ENCODE peak calls at places on chromosomes 16 and 17, in six cellular contexts. M is HS-5; A is CD4-positive, CD25-positive, alpha-beta regulatory T cell; G is COR-L47; H is glomerular endothelial cell; X is fibroblast of villous mesenchyme. V is an unnamed sample.
A peak's percentile ranks its signal among the peaks of the same experiment; 100 is the strongest.

GRCh38 chr17:55601874-55602364 is 90.7 kb upstream of the SMIM36 start:
- DNase-seq in M (no peak), A (no peak), G (peak; percentile 7), H (no peak), X (peak; percentile 66), V (peak; percentile 33)

GRCh38 chr16:10941127-10941933 is 938 bp downstream of the DEXI start:
- DNase-seq in M (no peak), A (no peak), G (no peak), H (no peak), X (no peak), V (no peak)

GRCh38 chr17:49290690-49291326 is 60.2 kb upstream of the PHOSPHO1 start:
- DNase-seq in M (peak; percentile 11), A (no peak), G (peak; percentile 1), H (peak; percentile 20), X (peak; percentile 32), V (peak; percentile 12)

GRCh38 chr16:68259421-68259820 is 4.9 kb upstream of the SLC7A6 start:
- DNase-seq in M (no peak), A (no peak), G (no peak), H (no peak), X (no peak), V (no peak)

GRCh38 chr17:70022175-70022574 is 52.9 kb upstream of the KCNJ16 start:
- DNase-seq in M (no peak), A (no peak), G (no peak), H (no peak), X (no peak), V (no peak)

GRCh38 chr16:53495325-53495724 is 7.7 kb downstream of the AKTIP start:
- DNase-seq in M (no peak), A (no peak), G (no peak), H (no peak), X (no peak), V (no peak)

GRCh38 chr17:74646231-74646630 is 22.7 kb upstream of the CD300E start:
- DNase-seq in M (no peak), A (no peak), G (no peak), H (no peak), X (peak; percentile 6), V (peak; percentile 12)

GRCh38 chr17:17568772-17569195 is 22.7 kb downstream of the PEMT start:
- DNase-seq in M (no peak), A (peak; percentile 18), G (no peak), H (no peak), X (peak; percentile 48), V (no peak)

GRCh38 chr17:7438050-7438614 is 1.2 kb upstream of the FGF11 start:
- DNase-seq in M (no peak), A (peak; percentile 31), G (no peak), H (no peak), X (peak; percentile 14), V (no peak)

GRCh38 chr16:31477220-31478216 is 5.4 kb upstream of the SLC5A2 start:
- DNase-seq in M (no peak), A (peak; percentile 37), G (no peak), H (no peak), X (no peak), V (no peak)

GRCh38 chr17:48542114-48542955 is 2.6 kb downstream of the HOXB2 start:
- DNase-seq in M (no peak), A (no peak), G (no peak), H (no peak), X (peak; percentile 43), V (no peak)

GRCh38 chr17:66373944-66374817 is 71.8 kb downstream of the PRKCA start:
- DNase-seq in M (no peak), A (peak; percentile 23), G (peak; percentile 48), H (no peak), X (peak; percentile 29), V (no peak)

GRCh38 chr17:81710514-81711308 is 1.4 kb upstream of the SLC25A10 start:
- DNase-seq in M (no peak), A (no peak), G (peak; percentile 77), H (no peak), X (peak; percentile 35), V (no peak)

GRCh38 chr16:19173649-19174383 is 5.8 kb downstream of the SYT17 start:
- DNase-seq in M (no peak), A (no peak), G (no peak), H (no peak), X (no peak), V (no peak)

GRCh38 chr16:49696414-49697101 is 159.4 kb downstream of the ZNF423 start:
- DNase-seq in M (no peak), A (no peak), G (no peak), H (no peak), X (no peak), V (no peak)

GRCh38 chr17:27623578-27623977 is 7.4 kb upstream of the LGALS9 start:
- DNase-seq in M (no peak), A (no peak), G (peak; percentile 22), H (no peak), X (no peak), V (no peak)

GRCh38 chr17:37701424-37702020 is 43.3 kb downstream of the HNF1B start:
- DNase-seq in M (no peak), A (no peak), G (no peak), H (no peak), X (no peak), V (no peak)

GRCh38 chr17:39740357-39741111 is 2.8 kb downstream of the GRB7 start:
- DNase-seq in M (no peak), A (no peak), G (peak; percentile 28), H (no peak), X (peak; percentile 39), V (no peak)

GRCh38 chr16:57191056-57191536 is 5.0 kb downstream of the RSPRY1 start:
- DNase-seq in M (no peak), A (no peak), G (no peak), H (no peak), X (peak; percentile 72), V (no peak)

GRCh38 chr17:17107281-17107680 is 65.0 kb downstream of the MPRIP start:
- DNase-seq in M (no peak), A (no peak), G (no peak), H (no peak), X (no peak), V (no peak)

GRCh38 chr16:4612977-4613635 is 1.6 kb downstream of the UBALD1 start:
- DNase-seq in M (no peak), A (no peak), G (no peak), H (no peak), X (no peak), V (no peak)

GRCh38 chr16:25729188-25729587 is 37.4 kb downstream of the HS3ST4 start:
- DNase-seq in M (no peak), A (no peak), G (no peak), H (no peak), X (no peak), V (no peak)

GRCh38 chr17:5708344-5708743 is 124.0 kb upstream of the NLRP1 start:
- DNase-seq in M (no peak), A (no peak), G (no peak), H (no peak), X (no peak), V (no peak)

GRCh38 chr16:60979119-60979518 is 1057.1 kb downstream of the CDH8 start:
- DNase-seq in M (no peak), A (no peak), G (no peak), H (no peak), X (no peak), V (no peak)

GRCh38 chr16:62105244-62105643 is 69.0 kb upstream of the CDH8 start:
- DNase-seq in M (no peak), A (no peak), G (no peak), H (no peak), X (no peak), V (no peak)

GRCh38 chr17:1179635-1180433 is at the start of gene ABR:
- DNase-seq in M (no peak), A (peak; percentile 57), G (no peak), H (no peak), X (peak; percentile 39), V (no peak)

GRCh38 chr16:11560701-11561439 is 25.8 kb downstream of the LITAF start:
- DNase-seq in M (no peak), A (peak; percentile 64), G (no peak), H (no peak), X (peak; percentile 95), V (no peak)

GRCh38 chr16:47424846-47425245 is 36.0 kb downstream of the ITFG1 start:
- DNase-seq in M (no peak), A (no peak), G (no peak), H (no peak), X (no peak), V (no peak)